ENCODE peak calls at places on chromosomes 3 and 15, in ten cellular contexts. One of them, this sample, is unnamed.

GRCh38 chr3:144585953-144586352 is 614.3 kb downstream of the DIPK2A start:
- DNase-seq in SJSA1: no peak
- DNase-seq in caudate nucleus: no peak
- DNase-seq in epithelial cell of esophagus: no peak
- DNase-seq in AML-193: peak; percentile 52
- DNase-seq in sciatic nerve: no peak
- DNase-seq in NCI-H1436: no peak
- DNase-seq in stimulated activated CD8-positive, alpha-beta memory T cell treated with anti-CD3 and anti-CD28 coated beads, Interleukin-15, amount 100 ng/mL, for 24 hours: no peak
- DNase-seq in Caco-2: no peak
- DNase-seq in stimulated activated CD4-positive, alpha-beta T cell treated with anti-CD3 and anti-CD28 coated beads, TNF-alpha, amount 100 ng/mL, for 4 hours: no peak
- DNase-seq in this sample: no peak

GRCh38 chr3:74139648-74140047 is 474.8 kb downstream of the CNTN3 start:
- DNase-seq in SJSA1: no peak
- DNase-seq in caudate nucleus: no peak
- DNase-seq in epithelial cell of esophagus: no peak
- DNase-seq in AML-193: no peak
- DNase-seq in sciatic nerve: no peak
- DNase-seq in NCI-H1436: no peak
- DNase-seq in stimulated activated CD8-positive, alpha-beta memory T cell treated with anti-CD3 and anti-CD28 coated beads, Interleukin-15, amount 100 ng/mL, for 24 hours: no peak
- DNase-seq in Caco-2: no peak
- DNase-seq in stimulated activated CD4-positive, alpha-beta T cell treated with anti-CD3 and anti-CD28 coated beads, TNF-alpha, amount 100 ng/mL, for 4 hours: no peak
- DNase-seq in this sample: no peak

GRCh38 chr15:33737687-33738606 is 230.3 kb upstream of the CHRM5 start:
- DNase-seq in SJSA1: peak; percentile 30
- DNase-seq in caudate nucleus: no peak
- DNase-seq in epithelial cell of esophagus: peak; percentile 66
- DNase-seq in AML-193: peak; percentile 4
- DNase-seq in sciatic nerve: no peak
- DNase-seq in NCI-H1436: no peak
- DNase-seq in stimulated activated CD8-positive, alpha-beta memory T cell treated with anti-CD3 and anti-CD28 coated beads, Interleukin-15, amount 100 ng/mL, for 24 hours: no peak
- DNase-seq in Caco-2: peak; percentile 56
- DNase-seq in stimulated activated CD4-positive, alpha-beta T cell treated with anti-CD3 and anti-CD28 coated beads, TNF-alpha, amount 100 ng/mL, for 4 hours: no peak
- DNase-seq in this sample: peak; percentile 50

GRCh38 chr3:68699541-68699940 is 232.8 kb downstream of the TAFA4 start:
- DNase-seq in SJSA1: no peak
- DNase-seq in caudate nucleus: no peak
- DNase-seq in epithelial cell of esophagus: no peak
- DNase-seq in AML-193: no peak
- DNase-seq in sciatic nerve: no peak
- DNase-seq in NCI-H1436: no peak
- DNase-seq in stimulated activated CD8-positive, alpha-beta memory T cell treated with anti-CD3 and anti-CD28 coated beads, Interleukin-15, amount 100 ng/mL, for 24 hours: no peak
- DNase-seq in Caco-2: no peak
- DNase-seq in stimulated activated CD4-positive, alpha-beta T cell treated with anti-CD3 and anti-CD28 coated beads, TNF-alpha, amount 100 ng/mL, for 4 hours: no peak
- DNase-seq in this sample: no peak

GRCh38 chr3:159929894-159930235 is 58.8 kb upstream of the IL12A start:
- DNase-seq in SJSA1: no peak
- DNase-seq in caudate nucleus: no peak
- DNase-seq in epithelial cell of esophagus: no peak
- DNase-seq in AML-193: no peak
- DNase-seq in sciatic nerve: no peak
- DNase-seq in NCI-H1436: no peak
- DNase-seq in stimulated activated CD8-positive, alpha-beta memory T cell treated with anti-CD3 and anti-CD28 coated beads, Interleukin-15, amount 100 ng/mL, for 24 hours: no peak
- DNase-seq in Caco-2: no peak
- DNase-seq in stimulated activated CD4-positive, alpha-beta T cell treated with anti-CD3 and anti-CD28 coated beads, TNF-alpha, amount 100 ng/mL, for 4 hours: no peak
- DNase-seq in this sample: no peak

GRCh38 chr15:69762373-69763148 is 309.9 kb downstream of the RPLP1 start:
- DNase-seq in SJSA1: no peak
- DNase-seq in caudate nucleus: no peak
- DNase-seq in epithelial cell of esophagus: no peak
- DNase-seq in AML-193: no peak
- DNase-seq in sciatic nerve: no peak
- DNase-seq in NCI-H1436: no peak
- DNase-seq in stimulated activated CD8-positive, alpha-beta memory T cell treated with anti-CD3 and anti-CD28 coated beads, Interleukin-15, amount 100 ng/mL, for 24 hours: no peak
- DNase-seq in Caco-2: peak; percentile 23
- DNase-seq in stimulated activated CD4-positive, alpha-beta T cell treated with anti-CD3 and anti-CD28 coated beads, TNF-alpha, amount 100 ng/mL, for 4 hours: no peak
- DNase-seq in this sample: no peak

GRCh38 chr3:37032961-37033360 is 39.6 kb downstream of the MLH1 start:
- DNase-seq in SJSA1: no peak
- DNase-seq in caudate nucleus: no peak
- DNase-seq in epithelial cell of esophagus: no peak
- DNase-seq in AML-193: no peak
- DNase-seq in sciatic nerve: no peak
- DNase-seq in NCI-H1436: no peak
- DNase-seq in stimulated activated CD8-positive, alpha-beta memory T cell treated with anti-CD3 and anti-CD28 coated beads, Interleukin-15, amount 100 ng/mL, for 24 hours: no peak
- DNase-seq in Caco-2: no peak
- DNase-seq in stimulated activated CD4-positive, alpha-beta T cell treated with anti-CD3 and anti-CD28 coated beads, TNF-alpha, amount 100 ng/mL, for 4 hours: no peak
- DNase-seq in this sample: no peak

GRCh38 chr3:142215111-142215510 is 10.3 kb downstream of the GK5 start:
- DNase-seq in SJSA1: peak; percentile 49
- DNase-seq in caudate nucleus: no peak
- DNase-seq in epithelial cell of esophagus: peak; percentile 22
- DNase-seq in AML-193: no peak
- DNase-seq in sciatic nerve: no peak
- DNase-seq in NCI-H1436: no peak
- DNase-seq in stimulated activated CD8-positive, alpha-beta memory T cell treated with anti-CD3 and anti-CD28 coated beads, Interleukin-15, amount 100 ng/mL, for 24 hours: no peak
- DNase-seq in Caco-2: no peak
- DNase-seq in stimulated activated CD4-positive, alpha-beta T cell treated with anti-CD3 and anti-CD28 coated beads, TNF-alpha, amount 100 ng/mL, for 4 hours: no peak
- DNase-seq in this sample: no peak

GRCh38 chr3:141845407-141846049 is 30.9 kb upstream of the ATP1B3 start:
- DNase-seq in SJSA1: no peak
- DNase-seq in caudate nucleus: no peak
- DNase-seq in epithelial cell of esophagus: no peak
- DNase-seq in AML-193: no peak
- DNase-seq in sciatic nerve: no peak
- DNase-seq in NCI-H1436: no peak
- DNase-seq in stimulated activated CD8-positive, alpha-beta memory T cell treated with anti-CD3 and anti-CD28 coated beads, Interleukin-15, amount 100 ng/mL, for 24 hours: no peak
- DNase-seq in Caco-2: peak; percentile 12
- DNase-seq in stimulated activated CD4-positive, alpha-beta T cell treated with anti-CD3 and anti-CD28 coated beads, TNF-alpha, amount 100 ng/mL, for 4 hours: no peak
- DNase-seq in this sample: no peak

GRCh38 chr3:88626426-88627120 is 476.8 kb downstream of the C3orf38 start:
- DNase-seq in SJSA1: no peak
- DNase-seq in caudate nucleus: no peak
- DNase-seq in epithelial cell of esophagus: no peak
- DNase-seq in AML-193: no peak
- DNase-seq in sciatic nerve: no peak
- DNase-seq in NCI-H1436: no peak
- DNase-seq in stimulated activated CD8-positive, alpha-beta memory T cell treated with anti-CD3 and anti-CD28 coated beads, Interleukin-15, amount 100 ng/mL, for 24 hours: no peak
- DNase-seq in Caco-2: no peak
- DNase-seq in stimulated activated CD4-positive, alpha-beta T cell treated with anti-CD3 and anti-CD28 coated beads, TNF-alpha, amount 100 ng/mL, for 4 hours: no peak
- DNase-seq in this sample: no peak

GRCh38 chr15:81170504-81170903 is 26.2 kb upstream of the IL16 start:
- DNase-seq in SJSA1: no peak
- DNase-seq in caudate nucleus: no peak
- DNase-seq in epithelial cell of esophagus: no peak
- DNase-seq in AML-193: no peak
- DNase-seq in sciatic nerve: no peak
- DNase-seq in NCI-H1436: no peak
- DNase-seq in stimulated activated CD8-positive, alpha-beta memory T cell treated with anti-CD3 and anti-CD28 coated beads, Interleukin-15, amount 100 ng/mL, for 24 hours: no peak
- DNase-seq in Caco-2: no peak
- DNase-seq in stimulated activated CD4-positive, alpha-beta T cell treated with anti-CD3 and anti-CD28 coated beads, TNF-alpha, amount 100 ng/mL, for 4 hours: no peak
- DNase-seq in this sample: no peak

GRCh38 chr15:41651373-41651772 is 8.8 kb upstream of the MGA start:
- DNase-seq in SJSA1: no peak
- DNase-seq in caudate nucleus: no peak
- DNase-seq in epithelial cell of esophagus: no peak
- DNase-seq in AML-193: no peak
- DNase-seq in sciatic nerve: no peak
- DNase-seq in NCI-H1436: no peak
- DNase-seq in stimulated activated CD8-positive, alpha-beta memory T cell treated with anti-CD3 and anti-CD28 coated beads, Interleukin-15, amount 100 ng/mL, for 24 hours: no peak
- DNase-seq in Caco-2: no peak
- DNase-seq in stimulated activated CD4-positive, alpha-beta T cell treated with anti-CD3 and anti-CD28 coated beads, TNF-alpha, amount 100 ng/mL, for 4 hours: no peak
- DNase-seq in this sample: no peak

GRCh38 chr3:38343797-38344594 is 2.6 kb upstream of the XYLB start:
- DNase-seq in SJSA1: no peak
- DNase-seq in caudate nucleus: no peak
- DNase-seq in epithelial cell of esophagus: no peak
- DNase-seq in AML-193: peak; percentile 33
- DNase-seq in sciatic nerve: no peak
- DNase-seq in NCI-H1436: no peak
- DNase-seq in stimulated activated CD8-positive, alpha-beta memory T cell treated with anti-CD3 and anti-CD28 coated beads, Interleukin-15, amount 100 ng/mL, for 24 hours: no peak
- DNase-seq in Caco-2: no peak
- DNase-seq in stimulated activated CD4-positive, alpha-beta T cell treated with anti-CD3 and anti-CD28 coated beads, TNF-alpha, amount 100 ng/mL, for 4 hours: no peak
- DNase-seq in this sample: no peak

GRCh38 chr3:15295506-15295905 is 36.9 kb downstream of the SH3BP5 start:
- DNase-seq in SJSA1: no peak
- DNase-seq in caudate nucleus: no peak
- DNase-seq in epithelial cell of esophagus: peak; percentile 22
- DNase-seq in AML-193: peak; percentile 98
- DNase-seq in sciatic nerve: peak; percentile 26
- DNase-seq in NCI-H1436: no peak
- DNase-seq in stimulated activated CD8-positive, alpha-beta memory T cell treated with anti-CD3 and anti-CD28 coated beads, Interleukin-15, amount 100 ng/mL, for 24 hours: no peak
- DNase-seq in Caco-2: no peak
- DNase-seq in stimulated activated CD4-positive, alpha-beta T cell treated with anti-CD3 and anti-CD28 coated beads, TNF-alpha, amount 100 ng/mL, for 4 hours: no peak
- DNase-seq in this sample: no peak

GRCh38 chr3:175343946-175344345 is 484.8 kb downstream of the NAALADL2 start:
- DNase-seq in SJSA1: no peak
- DNase-seq in caudate nucleus: no peak
- DNase-seq in epithelial cell of esophagus: no peak
- DNase-seq in AML-193: no peak
- DNase-seq in sciatic nerve: no peak
- DNase-seq in NCI-H1436: no peak
- DNase-seq in stimulated activated CD8-positive, alpha-beta memory T cell treated with anti-CD3 and anti-CD28 coated beads, Interleukin-15, amount 100 ng/mL, for 24 hours: no peak
- DNase-seq in Caco-2: no peak
- DNase-seq in stimulated activated CD4-positive, alpha-beta T cell treated with anti-CD3 and anti-CD28 coated beads, TNF-alpha, amount 100 ng/mL, for 4 hours: no peak
- DNase-seq in this sample: no peak

GRCh38 chr15:34754171-34754580 is 622 bp downstream of the GJD2 start:
- DNase-seq in SJSA1: no peak
- DNase-seq in caudate nucleus: no peak
- DNase-seq in epithelial cell of esophagus: no peak
- DNase-seq in AML-193: no peak
- DNase-seq in sciatic nerve: no peak
- DNase-seq in NCI-H1436: no peak
- DNase-seq in stimulated activated CD8-positive, alpha-beta memory T cell treated with anti-CD3 and anti-CD28 coated beads, Interleukin-15, amount 100 ng/mL, for 24 hours: no peak
- DNase-seq in Caco-2: no peak
- DNase-seq in stimulated activated CD4-positive, alpha-beta T cell treated with anti-CD3 and anti-CD28 coated beads, TNF-alpha, amount 100 ng/mL, for 4 hours: no peak
- DNase-seq in this sample: no peak

This sample was measured in H54.